ENCODE peak calls at places on chromosomes 4 and X, in seven cellular contexts. S is BE2C; J is non-pigmented ciliary epithelial cell; G is left cardiac atrium; D is tibial artery; A is lower leg skin; F is stimulated activated CD8-positive, alpha-beta memory T cell treated with anti-CD3 and anti-CD28 coated beads, Interleukin-4, amount 100 ng/mL, for 48 hours. L is an unnamed sample.

GRCh38 chr4:26074672-26075071 is 160.7 kb downstream of the SMIM20 start:
- DNase-seq in G (no peak), A (no peak), D (no peak), S (no peak), J (no peak), F (peak; percentile 80), L (no peak)

GRCh38 chr4:16794816-16795445 is 103.5 kb downstream of the LDB2 start:
- DNase-seq in S (peak; percentile 78), A (peak; percentile 43), D (peak; percentile 56), F (peak; percentile 71), J (no peak), G (peak; percentile 60), L (peak; percentile 11)

GRCh38 chrX:9942086-9942485 is 25.1 kb upstream of the CLDN34 start:
- DNase-seq in G (no peak), F (peak; percentile 75), J (no peak), A (no peak), D (no peak), S (no peak), L (no peak)

GRCh38 chr4:3244002-3244401 is 5.0 kb upstream of the MSANTD1 start:
- DNase-seq in D (no peak), F (no peak), J (no peak), A (no peak), G (no peak), S (peak; percentile 43), L (no peak)

GRCh38 chr4:155906554-155907247 is 3.2 kb downstream of the TDO2 start:
- DNase-seq in S (no peak), D (peak; percentile 33), J (peak; percentile 93), A (peak; percentile 19), G (no peak), F (no peak), L (peak; percentile 58)

GRCh38 chr4:136078971-136079370 is 1453.3 kb downstream of the PCDH18 start:
- DNase-seq in A (no peak), G (no peak), F (no peak), J (peak; percentile 26), D (no peak), S (no peak), L (no peak)

GRCh38 chr4:159698336-159698735 is 595.5 kb downstream of the RAPGEF2 start:
- DNase-seq in F (no peak), S (no peak), D (no peak), A (no peak), J (peak; percentile 23), G (no peak), L (no peak)

GRCh38 chr4:84952776-84953175 is 13.7 kb downstream of the WDFY3 start:
- DNase-seq in F (no peak), A (no peak), S (no peak), J (no peak), D (no peak), G (no peak), L (no peak)

GRCh38 chr4:77095101-77095826 is 19.5 kb upstream of the CCNI start:
- DNase-seq in J (no peak), G (peak; percentile 84), F (peak; percentile 81), S (peak; percentile 77), A (peak; percentile 79), D (peak; percentile 85), L (peak; percentile 39)

GRCh38 chrX:136214551-136214950 is 36.6 kb downstream of the MAP7D3 start:
- DNase-seq in G (no peak), F (no peak), J (peak; percentile 49), A (no peak), S (no peak), D (no peak), L (peak; percentile 37)

GRCh38 chr4:133389029-133389428 is 239.9 kb downstream of the PCDH10 start:
- DNase-seq in G (no peak), A (no peak), S (no peak), J (no peak), D (no peak), F (no peak), L (no peak)

GRCh38 chrX:77527233-77528001 is 80.2 kb downstream of the FGF16 start:
- DNase-seq in J (no peak), S (peak; percentile 68), G (peak; percentile 28), A (no peak), F (no peak), D (no peak), L (no peak)

GRCh38 chr4:40915318-40916217 is 165.8 kb downstream of the NSUN7 start:
- DNase-seq in D (no peak), F (peak; percentile 41), S (no peak), J (no peak), A (no peak), G (no peak), L (no peak)

GRCh38 chr4:11605597-11605996 is 176.9 kb upstream of the HS3ST1 start:
- DNase-seq in A (no peak), D (no peak), F (no peak), J (no peak), S (no peak), G (no peak), L (no peak)

GRCh38 chr4:79241846-79242245 is 84.0 kb downstream of the NAA11 start:
- DNase-seq in F (no peak), S (no peak), J (no peak), A (no peak), D (no peak), G (no peak), L (no peak)

GRCh38 chr4:98739718-98740117 is 81.3 kb upstream of the TSPAN5 start:
- DNase-seq in J (no peak), F (no peak), D (no peak), A (no peak), S (no peak), G (no peak), L (no peak)

GRCh38 chrX:68929332-68930150 is 100.7 kb downstream of the EFNB1 start:
- DNase-seq in A (no peak), G (peak; percentile 49), S (peak; percentile 30), D (no peak), F (no peak), J (peak; percentile 43), L (peak; percentile 56)

GRCh38 chr4:113657834-113658233 is 103.7 kb downstream of the CAMK2D start:
- DNase-seq in F (no peak), D (no peak), A (no peak), S (no peak), J (no peak), G (no peak), L (no peak)

GRCh38 chrX:150841466-150842197 is 56.8 kb downstream of the CD99L2 start:
- DNase-seq in G (no peak), S (no peak), F (no peak), J (peak; percentile 10), A (no peak), D (no peak), L (no peak)

GRCh38 chr4:185143596-185143969 is 517 bp downstream of the SLC25A4 start:
- DNase-seq in A (no peak), J (no peak), S (peak; percentile 52), D (peak; percentile 73), G (peak; percentile 69), F (peak; percentile 42), L (peak; percentile 60)

GRCh38 chr4:99219479-99219878 is 433 bp upstream of the ADH6 start:
- DNase-seq in A (no peak), F (no peak), D (no peak), G (no peak), J (no peak), S (no peak), L (no peak)

GRCh38 chr4:2402053-2402452 is 16.4 kb downstream of the ZFYVE28 start:
- DNase-seq in A (no peak), S (peak; percentile 88), D (peak; percentile 64), F (peak; percentile 49), G (peak; percentile 71), J (no peak), L (peak; percentile 39)

GRCh38 chr4:110195561-110196205 is 2.7 kb downstream of the ELOVL6 start:
- DNase-seq in D (no peak), J (no peak), S (no peak), G (no peak), A (peak; percentile 25), F (no peak), L (no peak)

GRCh38 chrX:150062292-150063137 is 124.2 kb upstream of the EOLA2 start:
- DNase-seq in A (peak; percentile 16), G (peak; percentile 36), F (no peak), D (peak; percentile 39), S (no peak), J (no peak), L (peak; percentile 12)

GRCh38 chr4:135838889-135839288 is 1637.3 kb upstream of the PABPC4L start:
- DNase-seq in A (no peak), F (no peak), G (no peak), D (no peak), S (peak; percentile 54), J (peak; percentile 67), L (peak; percentile 4)

GRCh38 chr4:42357325-42357724 is 40.0 kb upstream of the SHISA3 start:
- DNase-seq in S (no peak), J (no peak), A (no peak), G (no peak), D (no peak), F (no peak), L (no peak)

GRCh38 chr4:102230194-102230593 is 115.1 kb downstream of the SLC39A8 start:
- DNase-seq in D (no peak), F (no peak), G (no peak), A (no peak), S (no peak), J (no peak), L (no peak)

GRCh38 chr4:147830987-147831386 is 99.1 kb downstream of the ARHGAP10 start:
- DNase-seq in F (no peak), D (no peak), J (peak; percentile 50), G (no peak), S (no peak), A (no peak), L (peak; percentile 20)

GRCh38 chrX:23901805-23902204 is 5.9 kb downstream of the APOO start:
- DNase-seq in J (no peak), F (peak; percentile 24), G (peak; percentile 41), S (peak; percentile 47), A (peak; percentile 35), D (peak; percentile 48), L (peak; percentile 74)

GRCh38 chrX:31932769-31933168 is 860.9 kb upstream of the FTHL17 start:
- DNase-seq in S (no peak), J (no peak), A (no peak), G (no peak), D (no peak), F (no peak), L (no peak)

GRCh38 chr4:76624271-76624681 is 189.2 kb downstream of the SHROOM3 start:
- DNase-seq in J (peak; percentile 89), F (no peak), S (no peak), D (peak; percentile 79), A (peak; percentile 18), G (no peak), L (no peak)

GRCh38 chr4:24328711-24329110 is 255.6 kb downstream of the DHX15 start:
- DNase-seq in G (no peak), J (no peak), A (no peak), F (no peak), S (no peak), D (no peak), L (no peak)

GRCh38 chr4:162116085-162116784 is 47.6 kb downstream of the FSTL5 start:
- DNase-seq in G (no peak), F (no peak), J (no peak), D (no peak), S (no peak), A (no peak), L (no peak)

GRCh38 chrX:100994352-100995281 is 25.1 kb downstream of the ARL13A start:
- DNase-seq in A (no peak), D (no peak), J (no peak), F (peak; percentile 31), S (no peak), G (no peak), L (peak; percentile 10)